ENCODE peak calls at places on chromosomes 13 and 19, in ten cellular contexts. I, R, W, H, Q, D, S, Y, M and Z are unnamed samples.

GRCh38 chr19:1451916-1452801 is 2.2 kb downstream of the APC2 start:
- DNase-seq in I (no peak), R (no peak), W (no peak), H (no peak), Q (no peak), D (no peak), S (no peak), Y (no peak), M (no peak), Z (no peak)

GRCh38 chr19:6664916-6665315 is 5.0 kb downstream of the TNFSF14 start:
- DNase-seq in I (no peak), R (no peak), W (no peak), H (no peak), Q (no peak), D (no peak), S (no peak), Y (no peak), M (no peak), Z (no peak)

GRCh38 chr19:45068041-45068440 is 8.2 kb downstream of the ZNF296 start:
- DNase-seq in I (no peak), R (no peak), W (no peak), H (no peak), Q (no peak), D (no peak), S (no peak), Y (no peak), M (no peak), Z (no peak)

GRCh38 chr19:798415-799075 is 1.3 kb downstream of the PTBP1 start:
- DNase-seq in I (no peak), R (no peak), W (no peak), H (no peak), Q (no peak), D (no peak), S (no peak), Y (no peak), M (no peak), Z (no peak)

GRCh38 chr13:98869408-98870090 is 108.3 kb downstream of the DOCK9 start:
- DNase-seq in I (no peak), R (no peak), W (peak), H (no peak), Q (no peak), D (no peak), S (no peak), Y (no peak), M (no peak), Z (peak)

GRCh38 chr13:80217614-80218456 is 123.1 kb downstream of the SPRY2 start:
- DNase-seq in I (no peak), R (no peak), W (no peak), H (no peak), Q (no peak), D (no peak), S (peak), Y (no peak), M (no peak), Z (no peak)

GRCh38 chr13:43006893-43007631 is 15.0 kb upstream of the EPSTI1 start:
- DNase-seq in I (no peak), R (no peak), W (no peak), H (no peak), Q (no peak), D (no peak), S (peak), Y (no peak), M (no peak), Z (peak)

GRCh38 chr13:103517066-103517767 is 451.0 kb upstream of the SLC10A2 start:
- DNase-seq in I (no peak), R (no peak), W (no peak), H (no peak), Q (no peak), D (no peak), S (no peak), Y (no peak), M (no peak), Z (no peak)

GRCh38 chr19:35843676-35844481 is 8.4 kb downstream of the NPHS1 start:
- DNase-seq in I (no peak), R (peak), W (no peak), H (no peak), Q (no peak), D (no peak), S (no peak), Y (peak), M (no peak), Z (no peak)

GRCh38 chr13:92767468-92767867 is 459.1 kb upstream of the GPC6 start:
- DNase-seq in I (no peak), R (no peak), W (no peak), H (no peak), Q (no peak), D (no peak), S (no peak), Y (no peak), M (no peak), Z (no peak)

DNA sequence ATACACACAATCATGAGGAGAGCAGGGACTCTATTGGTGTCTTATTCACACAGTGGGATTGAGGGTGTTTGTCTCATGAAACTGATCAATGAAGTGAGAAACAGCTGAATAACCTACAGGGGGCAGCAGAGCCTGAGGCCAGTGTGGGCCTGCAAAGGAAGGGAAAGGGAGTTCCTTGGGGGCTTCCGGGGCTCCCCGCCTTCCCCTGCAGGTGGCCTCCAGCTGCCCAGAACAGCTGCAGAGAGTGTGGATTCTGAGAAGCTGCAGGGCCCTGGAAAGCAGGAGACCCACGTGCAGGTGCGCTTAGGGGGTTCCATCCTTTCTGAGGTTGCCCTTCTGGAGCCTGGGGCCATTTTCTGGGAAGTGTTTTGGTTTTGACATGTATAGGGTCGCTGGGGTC is 20.1 kb downstream of the ZNF763 start:
- DNase-seq in I (no peak), R (no peak), W (no peak), H (no peak), Q (peak), D (no peak), S (no peak), Y (peak), M (no peak), Z (no peak)
- TF ChIP-seq CTCF in I (peak), R (no peak), W (peak), H (no peak), Q (peak), D (no peak), S (no peak), Y (peak), M (no peak), Z (no peak)

DNA sequence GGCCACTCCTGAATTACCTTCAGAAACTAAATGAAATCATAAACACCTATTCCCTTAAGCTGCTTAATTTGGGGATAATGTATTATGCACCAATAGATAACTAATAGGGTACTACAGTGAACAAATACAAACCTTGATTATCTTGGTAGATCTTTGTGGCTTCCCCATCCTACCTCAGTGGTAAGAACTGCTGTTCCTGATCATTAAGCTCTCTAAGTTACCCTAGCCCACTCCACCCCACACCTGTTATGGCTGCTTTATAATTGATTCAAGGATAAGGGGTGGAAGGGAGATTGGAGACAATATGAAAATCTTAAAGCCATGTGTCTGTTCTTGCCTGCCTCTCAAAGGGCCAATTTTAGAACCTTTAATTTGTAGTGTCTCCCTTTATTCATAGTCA is 121.2 kb downstream of the LMO7 start:
- DNase-seq in I (no peak), R (no peak), W (no peak), H (no peak), Q (no peak), D (no peak), S (no peak), Y (no peak), M (no peak), Z (no peak)
- TF ChIP-seq CTCF in I (no peak), R (no peak), W (no peak), H (no peak), Q (no peak), D (no peak), S (no peak), Y (no peak), M (no peak), Z (no peak)

DNA sequence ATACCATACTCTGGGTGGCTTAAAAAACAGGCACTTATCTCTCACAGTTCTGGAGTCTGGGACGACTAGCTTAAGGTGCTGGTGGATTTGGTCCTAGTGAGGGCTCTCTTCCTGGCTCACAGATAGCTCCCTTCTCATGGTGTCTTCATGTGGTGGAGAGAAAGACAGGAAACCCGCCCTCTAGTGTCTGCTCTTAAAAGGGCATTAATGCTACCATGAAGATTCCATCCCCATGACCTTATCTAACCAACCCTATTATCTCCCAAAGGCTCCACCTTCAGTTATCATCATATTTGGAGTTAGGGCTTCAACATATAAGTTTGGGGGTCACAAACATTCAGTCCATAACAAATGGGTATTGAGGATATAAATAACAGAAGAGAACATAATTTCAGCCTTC is 139.4 kb downstream of the HS6ST3 start:
- DNase-seq in I (no peak), R (no peak), W (no peak), H (no peak), Q (peak), D (peak), S (no peak), Y (no peak), M (no peak), Z (peak)
- TF ChIP-seq CTCF in I (no peak), R (peak), W (peak), H (no peak), Q (peak), D (peak), S (peak), Y (no peak), M (no peak), Z (peak)

DNA sequence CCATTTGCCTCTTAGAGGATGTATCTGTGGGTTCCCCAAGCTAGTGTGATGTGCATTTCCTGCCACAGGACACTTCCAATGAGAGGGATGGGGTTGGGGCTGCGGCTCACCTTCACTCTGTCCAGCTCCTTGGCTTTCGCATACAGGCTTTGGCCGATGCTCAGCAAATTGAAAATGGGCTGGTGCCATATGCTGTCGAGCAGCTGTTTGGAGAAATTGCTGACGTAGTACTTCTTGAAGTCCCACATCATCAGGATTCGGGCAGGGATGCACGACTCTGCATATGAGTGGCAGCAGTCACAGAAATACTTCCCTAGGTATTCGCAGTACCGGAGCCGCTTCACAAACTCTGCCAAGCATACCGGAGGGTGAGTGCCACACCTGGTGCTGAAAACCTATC is 37.0 kb downstream of the RUBCNL start:
- DNase-seq in I (no peak), R (no peak), W (no peak), H (no peak), Q (no peak), D (no peak), S (no peak), Y (no peak), M (no peak), Z (no peak)
- TF ChIP-seq CTCF in I (no peak), R (no peak), W (no peak), H (no peak), Q (no peak), D (no peak), S (no peak), Y (no peak), M (no peak), Z (no peak)

DNA sequence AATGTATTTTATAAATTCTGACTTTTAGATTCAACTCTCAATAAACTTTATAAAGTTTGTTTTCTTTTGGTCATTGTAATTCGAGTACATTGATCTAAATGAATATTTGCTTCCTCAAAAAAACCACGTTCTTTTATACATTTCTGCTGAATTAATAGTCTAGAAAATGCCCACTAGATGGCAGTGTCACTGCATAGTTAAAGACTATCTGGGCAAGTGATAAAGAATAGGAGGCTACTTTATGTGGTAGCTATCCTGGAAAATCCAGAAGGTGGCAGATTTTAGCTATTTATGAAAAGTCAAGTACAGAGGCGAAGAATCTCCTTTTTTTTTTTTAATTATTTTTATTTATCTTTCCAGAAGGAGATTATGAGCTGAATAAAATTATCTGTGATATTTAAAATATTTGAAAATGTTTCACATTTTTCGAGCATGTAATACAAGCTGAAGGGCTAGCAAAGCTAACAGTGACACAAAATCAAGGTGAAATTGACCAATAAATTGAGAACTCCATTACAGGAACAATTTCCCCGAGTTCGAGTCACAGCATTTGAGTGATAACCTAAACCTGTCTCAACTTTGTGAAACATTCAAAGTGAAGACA is 221.8 kb downstream of the OLFM4 start:
- DNase-seq in I (peak), R (peak), W (no peak), H (peak), Q (no peak), D (peak), S (peak), Y (no peak), M (no peak), Z (peak)
- TF ChIP-seq CTCF in I (peak), R (peak), W (peak), H (peak), Q (no peak), D (peak), S (peak), Y (no peak), M (no peak), Z (peak)

GRCh38 chr13:28796938-28797257 is 23.2 kb upstream of the MTUS2 start:
- DNase-seq in I (no peak), R (no peak), W (no peak), H (no peak), Q (no peak), D (no peak), S (no peak), Y (no peak), M (no peak), Z (no peak)
- TF ChIP-seq CTCF in I (no peak), R (no peak), W (no peak), H (no peak), Q (no peak), D (peak), S (no peak), Y (no peak), M (no peak), Z (no peak)

GRCh38 chr19:12773571-12773970 is 1.8 kb downstream of the HOOK2 start:
- DNase-seq in I (no peak), R (no peak), W (peak), H (no peak), Q (peak), D (no peak), S (peak), Y (no peak), M (no peak), Z (peak)
- TF ChIP-seq CTCF in I (peak), R (no peak), W (peak), H (no peak), Q (peak), D (no peak), S (peak), Y (no peak), M (no peak), Z (peak)

GRCh38 chr13:91372813-91373420 is 25.4 kb downstream of the MIR17HG start:
- DNase-seq in I (no peak), R (no peak), W (no peak), H (no peak), Q (no peak), D (no peak), S (no peak), Y (no peak), M (no peak), Z (no peak)

GRCh38 chr13:91369432-91369831 is 21.9 kb downstream of the MIR17HG start:
- DNase-seq in I (no peak), R (no peak), W (no peak), H (no peak), Q (no peak), D (no peak), S (peak), Y (no peak), M (no peak), Z (no peak)

DNA sequence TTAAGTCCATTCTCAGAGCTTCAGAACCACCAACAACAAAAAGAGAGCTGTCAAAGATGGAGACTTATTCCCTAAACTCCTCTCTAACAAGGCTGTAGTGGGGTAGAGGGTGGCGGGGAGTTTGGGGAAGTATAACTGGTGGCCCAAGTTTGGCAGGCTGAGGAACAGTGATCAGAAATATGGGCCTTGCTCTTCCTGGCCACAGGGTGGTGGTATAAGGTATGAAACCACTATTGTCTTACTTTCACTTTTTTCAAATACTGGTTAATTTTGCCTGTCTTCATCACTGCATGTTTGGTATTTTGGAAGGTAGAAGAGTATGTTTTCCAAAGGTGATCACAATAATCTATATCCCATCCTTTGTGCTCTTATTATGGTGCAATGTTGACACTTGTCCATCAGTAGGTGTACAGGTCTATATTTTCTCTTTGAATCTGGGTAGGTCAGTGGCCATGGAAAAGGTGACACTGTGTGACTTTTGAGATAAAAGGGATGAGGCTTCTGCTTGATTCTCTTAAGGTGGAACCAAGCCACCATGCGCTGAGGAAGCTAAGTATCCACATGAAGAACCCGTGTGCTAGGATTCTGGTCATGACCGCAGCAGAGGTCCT is 23.2 kb upstream of the GPC5 start:
- DNase-seq in I (no peak), R (no peak), W (no peak), H (no peak), Q (no peak), D (no peak), S (peak), Y (no peak), M (no peak), Z (peak)
- TF ChIP-seq CTCF in I (peak), R (no peak), W (peak), H (peak), Q (peak), D (peak), S (peak), Y (peak), M (no peak), Z (peak)

GRCh38 chr13:110138009-110138699 is 168.8 kb downstream of the COL4A1 start:
- DNase-seq in I (no peak), R (peak), W (peak), H (peak), Q (peak), D (peak), S (peak), Y (no peak), M (peak), Z (peak)
- TF ChIP-seq CTCF in I (peak), R (no peak), W (peak), H (no peak), Q (peak), D (no peak), S (no peak), Y (no peak), M (no peak), Z (no peak)